ENCODE peak calls at places on chromosomes 2 and 18, in eight cellular contexts. Z, U, F, K, Q, N, H and V are unnamed samples. For H3K36me3, the result is how much of the 10 kb centered on the place peaks cover.

GRCh38 chr2:171279983-171280790 is 119.5 kb upstream of the TLK1 start:
- DNase-seq in H (no peak), F (no peak), Q (no peak), U (no peak), Z (no peak), K (no peak), N (no peak), V (peak)

GRCh38 chr2:58047373-58047674 is 718 bp downstream of the VRK2 start:
- DNase-seq in K (no peak), N (no peak), U (no peak), Z (no peak), H (no peak), F (no peak), Q (no peak), V (no peak)

GRCh38 chr2:241859436-241860183 is 916 bp upstream of the PDCD1 start:
- DNase-seq in Q (peak), N (no peak), U (peak), H (no peak), F (peak), K (peak), Z (peak), V (peak)

GRCh38 chr2:121638333-121638732 is 10.9 kb downstream of the CLASP1 start:
- DNase-seq in Z (no peak), Q (no peak), K (no peak), H (no peak), N (no peak), U (no peak), F (no peak), V (no peak)

GRCh38 chr2:73075477-73076373 is 4.2 kb upstream of the SFXN5 start:
- DNase-seq in H (no peak), Q (peak), U (no peak), Z (peak), K (no peak), N (no peak), F (no peak), V (no peak)

GRCh38 chr18:48754993-48755473 is 195.7 kb downstream of the SMAD7 start:
- DNase-seq in Q (no peak), F (no peak), U (no peak), K (no peak), H (no peak), Z (no peak), N (no peak), V (no peak)

GRCh38 chr2:97951155-97951670 is 44.5 kb downstream of the TMEM131 start:
- DNase-seq in H (no peak), Z (no peak), Q (no peak), F (no peak), N (no peak), K (no peak), U (no peak), V (no peak)

GRCh38 chr2:11675423-11676112 is 5.6 kb upstream of the NTSR2 start:
- DNase-seq in Z (no peak), U (no peak), Q (no peak), H (no peak), N (no peak), K (no peak), F (no peak), V (peak)

GRCh38 chr2:44906972-44907371 is 34.5 kb upstream of the SIX3 start:
- DNase-seq in Z (no peak), Q (no peak), N (no peak), U (no peak), H (no peak), K (no peak), F (no peak), V (peak)

GRCh38 chr2:99865217-99865569 is 277.2 kb downstream of the AFF3 start:
- DNase-seq in U (no peak), H (no peak), Z (no peak), K (no peak), F (no peak), Q (no peak), N (no peak), V (no peak)

GRCh38 chr18:74276609-74277008 is 15.2 kb downstream of the CYB5A start:
- DNase-seq in Z (no peak), F (no peak), K (no peak), N (no peak), U (no peak), H (no peak), Q (no peak), V (no peak)

GRCh38 chr18:26103579-26103978 is 13.2 kb upstream of the SS18 start:
- DNase-seq in U (no peak), N (peak), K (no peak), Z (no peak), Q (no peak), F (peak), H (peak), V (peak)

GRCh38 chr2:189552991-189553404 is 27.6 kb downstream of the SLC40A1 start:
- DNase-seq in U (no peak), Z (no peak), Q (no peak), F (no peak), K (no peak), H (no peak), N (no peak), V (no peak)

GRCh38 chr2:56587456-56587855 is 403.7 kb downstream of the CCDC85A start:
- DNase-seq in U (no peak), Z (no peak), F (no peak), N (no peak), K (no peak), Q (no peak), H (no peak), V (no peak)

GRCh38 chr2:133364636-133365035 is 203.6 kb downstream of the NCKAP5 start:
- DNase-seq in N (no peak), H (no peak), F (no peak), K (no peak), Q (no peak), U (no peak), Z (no peak), V (no peak)

GRCh38 chr2:128362889-128363228 is 44.2 kb upstream of the HS6ST1 start:
- DNase-seq in K (no peak), U (no peak), N (no peak), F (no peak), Q (no peak), Z (no peak), H (no peak), V (no peak)

GRCh38 chr2:72180351-72180750 is 32.7 kb upstream of the CYP26B1 start:
- DNase-seq in U (no peak), F (no peak), Q (no peak), H (no peak), Z (no peak), K (no peak), N (no peak), V (no peak)

GRCh38 chr2:26556309-26557243 is 78.7 kb upstream of the OTOF start:
- DNase-seq in U (no peak), K (no peak), H (no peak), Z (no peak), Q (no peak), N (no peak), F (no peak), V (no peak)

GRCh38 chr2:144535300-144535699 is 15.4 kb upstream of the ZEB2 start:
- DNase-seq in Z (no peak), K (no peak), N (no peak), U (no peak), H (no peak), Q (no peak), F (no peak), V (no peak)

GRCh38 chr2:135586148-135586547 is 54.9 kb downstream of the R3HDM1 start:
- DNase-seq in H (peak), U (no peak), F (no peak), N (no peak), Q (no peak), Z (no peak), K (no peak), V (no peak)

GRCh38 chr2:182280128-182280527 is 146.7 kb downstream of the PDE1A start:
- DNase-seq in K (no peak), Z (no peak), H (no peak), Q (no peak), F (no peak), U (no peak), N (no peak), V (no peak)

GRCh38 chr2:30234180-30234971 is 3.0 kb downstream of the LBH start:
- DNase-seq in U (no peak), F (no peak), N (peak), H (no peak), Q (no peak), Z (peak), K (peak), V (no peak)

GRCh38 chr18:46243095-46243494 is 138.9 kb downstream of the HAUS1 start:
- DNase-seq in K (no peak), Q (no peak), Z (no peak), U (no peak), H (no peak), F (no peak), N (no peak), V (no peak)

GRCh38 chr2:69635426-69635825 is 8.1 kb downstream of the AAK1 start:
- DNase-seq in N (no peak), F (no peak), H (no peak), Q (no peak), Z (no peak), U (no peak), K (no peak), V (no peak)

GRCh38 chr2:69629921-69630608 is 13.5 kb downstream of the AAK1 start:
- DNase-seq in U (no peak), N (no peak), H (no peak), F (no peak), Q (no peak), K (no peak), Z (no peak), V (no peak)

GRCh38 chr2:69628325-69629038 is 15.1 kb downstream of the AAK1 start:
- DNase-seq in K (no peak), H (no peak), N (no peak), F (no peak), Z (no peak), U (no peak), Q (no peak), V (no peak)

GRCh38 chr2:69634197-69634821 is 9.2 kb downstream of the AAK1 start:
- DNase-seq in Q (no peak), H (no peak), F (no peak), K (no peak), N (no peak), U (no peak), Z (no peak), V (no peak)

DNA sequence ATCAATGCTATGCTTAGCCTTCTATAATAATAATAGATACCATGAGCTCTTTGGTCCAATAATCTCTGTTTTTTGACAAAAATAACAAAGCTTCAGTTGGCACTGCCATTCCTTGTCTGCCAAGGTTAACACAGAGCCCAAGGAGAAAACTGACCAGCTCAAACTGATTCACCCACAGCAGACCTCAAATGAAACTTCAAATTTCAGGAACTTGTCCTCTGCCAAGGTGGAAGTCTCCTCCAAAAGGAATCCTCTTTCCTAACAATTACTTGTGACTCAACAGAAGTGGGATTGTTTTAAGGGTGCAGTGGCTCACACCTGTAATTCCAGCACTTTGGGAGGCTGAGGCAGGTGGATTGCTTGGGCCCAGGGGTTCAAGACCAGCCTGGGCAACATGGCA is 12.1 kb downstream of the AAK1 start:
- DNase-seq in U (no peak), Q (no peak), Z (no peak), K (no peak), F (no peak), N (no peak), H (no peak), V (no peak)
- H3K4me3 ChIP-seq in U (no peak), Q (no peak), Z (no peak), K (no peak), F (no peak), N (no peak), H (no peak), V (no peak)

GRCh38 chr2:162197095-162197825 is 45.2 kb upstream of the GCG start:
- DNase-seq in H (no peak), F (no peak), Q (no peak), Z (no peak), N (no peak), U (no peak), K (no peak), V (no peak)
- H3K36me3 ChIP-seq in H (under half), F (half or more), Q (under half), Z (under half), N (under half), U (under half), K (under half), V (under half)

GRCh38 chr2:203733683-203734082 is 27.2 kb downstream of the CD28 start:
- DNase-seq in U (no peak), Z (no peak), F (no peak), H (no peak), Q (no peak), N (no peak), K (no peak), V (no peak)

GRCh38 chr2:203730866-203731265 is 24.4 kb downstream of the CD28 start:
- DNase-seq in F (no peak), H (no peak), U (no peak), Z (no peak), N (no peak), K (no peak), Q (no peak), V (no peak)

GRCh38 chr2:203734276-203734983 is 28.0 kb downstream of the CD28 start:
- DNase-seq in Z (no peak), H (no peak), N (no peak), U (no peak), Q (no peak), K (no peak), F (no peak), V (no peak)

GRCh38 chr2:203732072-203732952 is 25.9 kb downstream of the CD28 start:
- DNase-seq in K (no peak), U (no peak), N (no peak), F (no peak), Q (no peak), H (no peak), Z (no peak), V (no peak)

GRCh38 chr2:203732953-203733510 is 26.6 kb downstream of the CD28 start:
- DNase-seq in K (no peak), Z (no peak), U (no peak), F (no peak), H (no peak), Q (no peak), N (no peak), V (no peak)
- H3K4me3 ChIP-seq in K (no peak), Z (no peak), U (no peak), F (no peak), H (no peak), Q (no peak), N (no peak), V (no peak)

GRCh38 chr2:210429403-210430137 is 47.0 kb downstream of the LANCL1 start:
- DNase-seq in Z (no peak), U (no peak), K (no peak), N (no peak), F (no peak), H (no peak), Q (no peak), V (no peak)

GRCh38 chr2:210432633-210433032 is 43.9 kb downstream of the LANCL1 start:
- DNase-seq in F (no peak), N (no peak), K (no peak), U (no peak), Z (no peak), Q (no peak), H (no peak), V (no peak)

GRCh38 chr2:210428415-210429179 is 48.0 kb downstream of the LANCL1 start:
- DNase-seq in Z (no peak), H (no peak), K (no peak), N (no peak), Q (no peak), F (no peak), U (no peak), V (no peak)
- H3K36me3 ChIP-seq in Z (under half), H (under half), K (under half), N (under half), Q (under half), F (under half), U (under half), V (under half)

DNA sequence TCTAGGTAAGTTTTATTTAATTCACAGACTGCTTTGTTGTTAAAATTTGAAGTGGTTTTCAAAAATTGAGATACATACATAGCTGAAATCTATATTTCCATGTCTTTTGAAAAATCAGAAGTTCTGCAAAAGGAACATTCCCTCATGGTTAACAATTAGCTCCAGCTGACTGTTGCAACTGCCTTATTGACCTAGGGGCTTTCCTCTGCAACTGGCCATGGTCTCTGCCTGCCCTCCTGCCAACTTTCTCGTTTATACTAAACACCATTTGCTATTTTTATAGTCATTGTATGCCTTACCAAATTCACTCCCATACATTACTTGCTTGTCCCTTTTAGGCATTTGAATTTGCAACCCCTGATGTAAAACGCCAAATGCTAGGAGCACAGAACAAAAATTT is 107.2 kb downstream of the PID1 start:
- DNase-seq in Z (no peak), F (no peak), H (no peak), Q (no peak), U (no peak), K (no peak), N (no peak), V (no peak)
- H3K4me3 ChIP-seq in Z (no peak), F (no peak), H (no peak), Q (no peak), U (no peak), K (no peak), N (no peak), V (no peak)

GRCh38 chr2:238081561-238081960 is 18.6 kb upstream of the ESPNL start:
- DNase-seq in K (peak), H (no peak), Z (no peak), U (no peak), Q (no peak), N (no peak), F (no peak), V (no peak)
- H3K36me3 ChIP-seq in K (under half), H (half or more), Z (under half), U (under half), Q (under half), N (under half), F (under half), V (under half)